ENCODE peak calls at places on chromosomes 6 and 20, in six cellular contexts. V is occipital lobe, M is omental fat pad, R is prostate gland, S is HFFc6, Z is myocyte. T is an unnamed sample.

GRCh38 chr6:75934643-75935472 is 137.6 kb downstream of the IMPG1 start:
- DNase-seq in V (peak; percentile 19), M (no peak), R (peak; percentile 59), S (peak; percentile 75), Z (peak; percentile 87), T (peak; percentile 80)

GRCh38 chr20:45340951-45341350 is 7.3 kb downstream of the SDC4 start:
- DNase-seq in V (no peak), M (no peak), R (no peak), S (no peak), Z (no peak), T (peak; percentile 63)

GRCh38 chr20:11130554-11131166 is 456.9 kb upstream of the JAG1 start:
- DNase-seq in V (no peak), M (no peak), R (no peak), S (no peak), Z (no peak), T (no peak)

GRCh38 chr20:58051367-58051766 is 177.1 kb downstream of the ANKRD60 start:
- DNase-seq in V (no peak), M (no peak), R (no peak), S (no peak), Z (no peak), T (no peak)

GRCh38 chr20:25279403-25279802 is 31.5 kb downstream of the PYGB start:
- DNase-seq in V (no peak), M (no peak), R (no peak), S (no peak), Z (no peak), T (no peak)

GRCh38 chr6:26312096-26312463 is 52.9 kb upstream of the BTN3A2 start:
- DNase-seq in V (no peak), M (no peak), R (no peak), S (no peak), Z (peak; percentile 41), T (no peak)

GRCh38 chr20:13250242-13250641 is 29.2 kb downstream of the ISM1 start:
- DNase-seq in V (no peak), M (no peak), R (no peak), S (no peak), Z (no peak), T (no peak)

GRCh38 chr6:132122871-132123270 is 171.7 kb upstream of the CCN2 start:
- DNase-seq in V (no peak), M (no peak), R (no peak), S (no peak), Z (peak; percentile 38), T (no peak)

GRCh38 chr6:70398783-70399730 is 14.3 kb upstream of the FAM135A start:
- DNase-seq in V (no peak), M (no peak), R (peak; percentile 78), S (peak; percentile 33), Z (peak; percentile 76), T (peak; percentile 8)

GRCh38 chr20:25299801-25300200 is 51.9 kb downstream of the PYGB start:
- DNase-seq in V (no peak), M (no peak), R (no peak), S (peak; percentile 21), Z (peak; percentile 25), T (no peak)

GRCh38 chr6:146543940-146544661 is 468 bp downstream of the RAB32 start:
- DNase-seq in V (no peak), M (peak; percentile 31), R (peak; percentile 11), S (peak; percentile 36), Z (peak; percentile 70), T (peak; percentile 30)

GRCh38 chr6:158854214-158855101 is 35.3 kb upstream of the EZR start:
- DNase-seq in V (no peak), M (no peak), R (no peak), S (peak; percentile 80), Z (no peak), T (peak; percentile 48)

GRCh38 chr6:57209030-57209429 is 13.1 kb downstream of the RAB23 start:
- DNase-seq in V (no peak), M (no peak), R (no peak), S (no peak), Z (no peak), T (no peak)

GRCh38 chr6:9502991-9503761 is 911.7 kb downstream of the TFAP2A start:
- DNase-seq in V (no peak), M (no peak), R (no peak), S (peak; percentile 95), Z (no peak), T (peak; percentile 8)

GRCh38 chr6:26197736-26198625 is 110.8 kb downstream of the HFE start:
- DNase-seq in V (no peak), M (no peak), R (peak; percentile 39), S (peak; percentile 18), Z (no peak), T (no peak)

GRCh38 chr20:10832146-10832545 is 158.3 kb upstream of the JAG1 start:
- DNase-seq in V (no peak), M (no peak), R (no peak), S (no peak), Z (no peak), T (no peak)

GRCh38 chr6:11043961-11044711 is at the start of gene ELOVL2:
- DNase-seq in V (no peak), M (no peak), R (no peak), S (peak; percentile 2), Z (peak; percentile 46), T (peak; percentile 89)

GRCh38 chr20:15772826-15773225 is 800.4 kb downstream of the KIF16B start:
- DNase-seq in V (no peak), M (no peak), R (no peak), S (no peak), Z (no peak), T (no peak)

GRCh38 chr6:3612341-3613041 is 139.0 kb downstream of the PXDC1 start:
- DNase-seq in V (no peak), M (no peak), R (peak; percentile 78), S (peak; percentile 92), Z (peak; percentile 79), T (no peak)

GRCh38 chr6:45786243-45786795 is 229.3 kb downstream of the CLIC5 start:
- DNase-seq in V (no peak), M (no peak), R (no peak), S (no peak), Z (no peak), T (no peak)

GRCh38 chr20:29319725-29320124 is 1937.7 kb upstream of the DEFB115 start:
- DNase-seq in V (no peak), M (no peak), R (no peak), S (no peak), Z (no peak), T (no peak)

T was measured in iPS-NIHi11.